ENCODE peak calls at places on chromosomes 11 and 22, in four cellular contexts. L is cardiac muscle cell, W is hepatocyte, P is thoracic aorta. N is an unnamed sample.

GRCh38 chr11:121829159-121829643 is 286.8 kb downstream of the BLID start:
- DNase-seq in L (no peak), W (peak; percentile 28), P (peak; percentile 7), N (no peak)

GRCh38 chr22:25702046-25702445 is 39.9 kb upstream of the MYO18B start:
- DNase-seq in L (no peak), W (no peak), P (no peak), N (no peak)

GRCh38 chr11:84316866-84317560 is 1030.8 kb upstream of the CCDC90B start:
- DNase-seq in L (no peak), W (peak; percentile 44), P (no peak), N (no peak)

GRCh38 chr11:71201936-71202597 is 50.3 kb downstream of the SHANK2 start:
- DNase-seq in L (no peak), W (no peak), P (no peak), N (no peak)

GRCh38 chr11:45798793-45799441 is 6.0 kb upstream of the SLC35C1 start:
- DNase-seq in L (no peak), W (peak; percentile 76), P (no peak), N (no peak)

GRCh38 chr11:108733479-108734116 is 68.7 kb downstream of the DDX10 start:
- DNase-seq in L (no peak), W (no peak), P (no peak), N (no peak)

GRCh38 chr11:111476366-111476765 is 35.8 kb downstream of the BTG4 start:
- DNase-seq in L (no peak), W (no peak), P (no peak), N (no peak)

GRCh38 chr22:33542153-33542552 is 378.1 kb downstream of the LARGE1 start:
- DNase-seq in L (no peak), W (no peak), P (no peak), N (no peak)

GRCh38 chr11:124538019-124538418 is 5.4 kb downstream of the OR8B12 start:
- DNase-seq in L (no peak), W (peak; percentile 18), P (no peak), N (no peak)

GRCh38 chr11:119672597-119672996 is 56.4 kb downstream of the NECTIN1 start:
- DNase-seq in L (no peak), W (no peak), P (no peak), N (no peak)

DNA sequence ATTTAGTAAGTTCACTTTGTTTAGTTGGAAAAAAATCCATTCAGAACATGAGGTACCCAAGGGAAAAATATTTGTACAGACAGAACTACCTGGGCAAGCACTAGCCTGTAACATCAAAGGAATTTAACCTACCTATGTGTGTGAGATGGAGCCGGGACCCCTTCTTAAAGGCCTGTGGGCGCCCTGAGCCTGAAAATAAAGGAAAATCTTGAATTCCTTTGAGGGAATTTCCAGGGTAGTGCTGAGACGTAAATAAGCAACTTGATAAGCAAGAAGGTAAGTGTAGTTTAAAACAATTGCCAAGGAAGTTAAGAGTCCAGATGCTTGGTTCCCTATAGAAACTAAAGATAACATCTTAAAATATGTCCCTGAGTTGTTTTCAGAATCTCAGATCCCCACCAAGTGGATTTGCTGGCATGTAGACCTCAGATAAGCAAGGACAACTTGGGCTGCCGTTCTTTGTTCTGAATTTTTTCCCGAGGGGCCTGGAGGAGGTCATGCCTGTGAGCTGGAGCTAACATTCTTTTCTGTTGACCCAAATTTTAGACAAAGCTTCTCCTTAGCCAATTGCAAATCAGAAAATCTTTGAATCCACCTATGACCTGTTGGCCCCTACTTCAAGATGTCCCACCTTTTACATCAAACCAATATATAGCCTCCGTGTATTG is 31.0 kb downstream of the MED17 start:
- DNase-seq in L (no peak), W (no peak), P (no peak), N (no peak)
- H3K27ac ChIP-seq in L (peak overlapping the region; percentile 36), W (no peak overlapping the region), P (no peak overlapping the region), N (no peak overlapping the region)

DNA sequence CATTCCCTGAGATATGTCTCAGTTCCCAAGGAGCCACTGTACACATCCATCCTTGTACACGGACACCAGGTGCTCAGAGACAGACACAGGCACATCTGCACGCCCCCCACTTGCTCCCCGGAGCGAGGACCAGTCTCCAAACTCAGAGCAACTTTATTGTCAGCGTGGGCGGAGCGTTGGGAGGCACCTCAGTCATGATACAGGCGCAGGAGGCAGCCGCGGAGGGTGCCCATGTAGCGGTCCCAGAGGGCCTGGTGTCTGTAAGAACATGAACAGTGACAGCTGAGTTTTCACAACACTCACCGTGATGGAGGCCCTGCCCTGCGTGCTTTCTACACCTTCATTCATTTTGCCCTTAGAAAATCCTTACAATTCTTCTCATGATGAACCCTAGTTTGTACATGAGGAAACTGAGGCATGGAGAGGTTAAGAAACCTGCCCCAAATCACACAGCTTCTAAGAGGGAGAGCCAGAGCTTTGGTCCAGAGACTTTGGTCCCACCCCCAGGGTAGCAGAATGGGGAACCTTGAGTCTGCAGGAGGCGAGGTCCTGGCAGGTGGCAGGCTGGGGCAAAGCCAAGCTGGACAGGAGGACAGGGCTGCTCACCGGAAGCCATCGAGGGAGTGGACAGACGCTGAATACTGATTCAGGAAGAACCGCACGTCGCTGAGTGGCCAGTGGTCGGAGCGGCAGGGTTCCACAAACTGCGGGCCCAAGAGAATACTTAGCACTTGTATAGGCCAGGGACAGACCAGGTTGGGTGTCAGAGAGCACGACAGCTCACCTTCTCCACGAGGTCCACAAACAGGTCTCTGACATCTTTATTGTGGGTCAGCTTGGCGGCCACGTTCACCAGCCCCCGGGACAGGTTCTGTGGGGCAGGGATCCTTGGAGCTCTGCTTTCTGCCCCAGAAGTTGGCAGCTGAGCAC is 4.2 kb downstream of the FIBP start:
- DNase-seq in L (no peak), W (no peak), P (no peak), N (no peak)
- H3K36me3 ChIP-seq in L (peaks cover 19% of the 10 kb centered on the region), W (no peaks in the 10 kb centered on the region), P (peaks cover 16% of the 10 kb centered on the region), N (peaks cover 52% of the 10 kb centered on the region)

GRCh38 chr11:117519590-117519989 is 191.9 kb downstream of the CEP164 start:
- DNase-seq in L (no peak), W (peak; percentile 42), P (no peak), N (no peak)

GRCh38 chr11:117518455-117518854 is 190.8 kb downstream of the CEP164 start:
- DNase-seq in L (no peak), W (no peak), P (no peak), N (no peak)

GRCh38 chr11:117520966-117521365 is 193.3 kb downstream of the CEP164 start:
- DNase-seq in L (no peak), W (no peak), P (no peak), N (no peak)

GRCh38 chr11:117520201-117520600 is 192.5 kb downstream of the CEP164 start:
- DNase-seq in L (no peak), W (peak; percentile 34), P (no peak), N (no peak)

GRCh38 chr11:117519170-117519569 is 191.5 kb downstream of the CEP164 start:
- DNase-seq in L (peak; percentile 25), W (peak; percentile 78), P (no peak), N (peak; percentile 87)
- TF ChIP-seq CTCF in L (peak; percentile 4), W (peak; percentile 30), P (no peak), N (peak; percentile 57)

GRCh38 chr22:36452473-36453265 is 28.8 kb downstream of the TXN2 start:
- DNase-seq in L (peak; percentile 70), W (peak; percentile 2), P (no peak), N (no peak)
- H3K27ac ChIP-seq in L (peak overlapping the region; percentile 78), W (peak overlapping the region; percentile 88), P (peak overlapping the region; percentile 96), N (no peak overlapping the region)

DNA sequence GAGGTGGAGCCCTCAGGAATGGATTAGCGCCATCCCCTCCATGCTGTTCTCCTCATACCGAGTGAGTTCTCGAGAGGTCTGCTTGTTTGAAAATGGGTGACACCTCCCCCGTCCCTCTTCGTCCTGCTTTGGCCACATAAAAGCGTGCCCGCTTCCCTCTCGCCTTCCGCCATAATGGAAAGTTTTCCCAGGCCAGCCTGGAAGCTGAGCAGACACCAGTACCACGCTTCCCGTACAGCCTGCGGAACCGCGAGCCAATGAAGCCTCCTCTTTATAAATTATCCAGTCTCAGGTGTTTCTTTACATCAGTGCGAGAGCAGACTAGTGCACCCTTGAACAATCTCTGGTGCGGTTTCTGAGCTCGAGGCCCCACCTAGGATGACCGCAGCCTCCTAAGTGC is 12.8 kb downstream of the ALG12 start:
- DNase-seq in L (no peak), W (no peak), P (no peak), N (no peak)
- H3K36me3 ChIP-seq in L (peaks cover 4% of the 10 kb centered on the region), W (no peaks in the 10 kb centered on the region), P (peaks cover 38% of the 10 kb centered on the region), N (peaks cover 34% of the 10 kb centered on the region)

DNA sequence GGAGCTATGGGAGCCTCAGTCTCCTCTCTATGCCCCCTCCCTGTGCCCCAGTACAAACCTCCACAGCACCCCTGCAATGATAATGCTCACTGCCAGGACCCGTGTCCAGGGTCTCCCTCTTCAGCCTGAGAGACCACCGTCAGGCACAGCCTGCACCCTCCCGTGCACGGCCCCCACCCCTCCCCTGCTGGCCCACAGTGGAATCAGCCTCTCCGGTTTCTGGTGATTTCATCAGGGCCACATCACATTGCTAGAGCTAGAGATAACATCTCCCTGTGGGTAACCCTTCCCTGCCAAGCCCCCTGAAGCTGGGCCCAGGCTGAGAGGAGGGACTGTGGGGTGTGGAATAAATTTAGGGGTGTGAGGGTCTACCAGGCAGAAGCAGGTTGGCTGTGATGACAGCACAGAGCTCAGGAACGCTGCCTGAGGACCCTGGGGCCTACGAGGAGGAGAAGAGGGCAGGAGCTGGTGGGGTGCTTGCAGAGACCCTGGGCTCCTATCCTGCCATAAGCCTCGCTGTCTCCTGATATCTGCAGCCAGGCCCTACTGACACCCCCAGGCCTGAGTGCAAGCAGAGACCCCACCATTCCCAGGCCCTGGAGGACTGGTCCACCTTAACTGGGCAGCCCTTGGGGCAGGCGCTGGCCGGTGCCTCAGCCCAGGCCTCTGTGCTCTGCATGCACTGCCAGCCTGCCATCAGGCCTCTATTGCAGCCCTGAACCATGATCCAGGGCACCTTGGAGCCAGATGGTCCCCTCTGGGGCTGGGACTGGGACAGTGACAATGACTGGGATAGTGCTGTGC is at the start of gene KLHDC7B:
- DNase-seq in L (no peak), W (peak; percentile 16), P (no peak), N (no peak)
- TF ChIP-seq CTCF in L (peak; percentile 17), W (no peak), P (no peak), N (no peak)

DNA sequence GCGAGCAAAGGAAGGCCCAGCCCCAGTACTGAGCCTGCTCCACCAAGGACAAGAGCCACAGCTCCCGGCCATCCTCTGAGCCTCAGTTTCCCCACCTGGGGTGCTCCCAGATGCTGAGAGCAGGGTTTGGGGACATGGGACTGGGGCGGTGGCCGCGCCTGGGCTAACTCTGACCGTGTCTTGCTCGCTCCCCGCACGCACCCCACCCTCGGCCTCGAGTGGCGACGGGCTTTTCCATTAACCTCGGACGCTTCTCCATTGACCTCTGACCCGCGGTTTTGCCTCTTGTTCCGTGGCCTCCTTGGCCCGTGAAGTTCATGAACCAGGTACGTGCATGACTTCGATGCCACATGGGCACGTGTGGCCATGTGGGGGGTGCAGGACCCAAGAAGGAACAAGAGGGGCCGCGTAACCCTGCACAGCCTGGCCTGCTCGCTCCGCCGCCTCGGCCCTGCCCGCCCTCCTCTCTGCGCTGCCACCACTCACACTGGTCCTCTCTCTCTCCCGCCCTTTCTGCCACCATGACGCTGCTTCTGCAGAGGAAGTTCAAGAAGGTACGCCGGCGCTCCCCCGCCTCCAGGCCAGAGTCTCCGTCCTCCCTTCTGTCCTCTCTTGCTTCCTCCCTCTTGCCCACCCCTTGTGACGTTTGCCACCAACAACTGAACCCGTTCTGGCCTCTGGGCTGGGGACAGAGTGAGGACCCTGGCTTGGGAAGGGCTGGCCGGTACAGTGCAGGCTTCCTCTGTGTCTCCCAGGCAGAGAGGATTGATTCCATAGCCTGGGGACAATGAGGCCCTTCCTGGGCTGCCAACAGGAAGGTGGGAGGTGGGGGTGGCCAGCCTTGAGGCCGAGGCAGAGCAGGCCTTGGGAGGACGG is 6.9 kb downstream of the TNNT3 start:
- DNase-seq in L (no peak), W (no peak), P (no peak), N (no peak)
- H3K27ac ChIP-seq in L (no peak overlapping the region), W (peak overlapping the region; percentile 92), P (no peak overlapping the region), N (no peak overlapping the region)

N was measured in WERI-Rb-1.